ENCODE peak calls at places on chromosomes 6 and 20, in seven cellular contexts. D is stomach; G is RWPE2; T is endothelial cell; S is CD4-positive, alpha-beta T cell; R is epithelial cell of esophagus; F is lung. H is an unnamed sample.

GRCh38 chr6:20946037-20946436 is 411.8 kb downstream of the CDKAL1 start:
- DNase-seq in D (no peak), G (no peak), T (no peak), S (no peak), R (peak), F (no peak), H (no peak)

GRCh38 chr20:46482864-46483263 is 30.5 kb downstream of the ZNF334 start:
- DNase-seq in D (no peak), G (no peak), T (no peak), S (no peak), R (no peak), F (no peak), H (no peak)

GRCh38 chr20:44291754-44292153 is 19.2 kb downstream of the FITM2 start:
- DNase-seq in D (no peak), G (no peak), T (no peak), S (no peak), R (no peak), F (no peak), H (no peak)

GRCh38 chr6:52515219-52515960 is 61.5 kb downstream of the TRAM2 start:
- DNase-seq in D (no peak), G (no peak), T (no peak), S (no peak), R (peak), F (no peak), H (no peak)

GRCh38 chr6:40714576-40715500 is 127.7 kb upstream of the LRFN2 start:
- DNase-seq in D (peak), G (no peak), T (no peak), S (no peak), R (no peak), F (no peak), H (no peak)

GRCh38 chr6:169852504-169853195 is 101.2 kb downstream of the ERMARD start:
- DNase-seq in D (peak), G (no peak), T (no peak), S (no peak), R (no peak), F (peak), H (no peak)

GRCh38 chr6:155259202-155259601 is 4.6 kb upstream of the CLDN20 start:
- DNase-seq in D (no peak), G (no peak), T (no peak), S (no peak), R (no peak), F (no peak), H (no peak)

GRCh38 chr6:102813489-102814275 is 1420.2 kb downstream of the GRIK2 start:
- DNase-seq in D (no peak), G (no peak), T (no peak), S (no peak), R (peak), F (no peak), H (no peak)

GRCh38 chr6:32718879-32719278 is 22.3 kb upstream of the HLA-DQA2 start:
- DNase-seq in D (no peak), G (no peak), T (no peak), S (no peak), R (peak), F (no peak), H (no peak)

GRCh38 chr6:91273729-91274128 is 686.9 kb upstream of the MAP3K7 start:
- DNase-seq in D (no peak), G (no peak), T (no peak), S (no peak), R (no peak), F (no peak), H (no peak)

GRCh38 chr6:111712398-111712797 is 106.7 kb upstream of the TRAF3IP2 start:
- DNase-seq in D (peak), G (no peak), T (no peak), S (no peak), R (peak), F (no peak), H (no peak)

GRCh38 chr20:8361008-8361652 is 229.1 kb downstream of the PLCB1 start:
- DNase-seq in D (no peak), G (no peak), T (no peak), S (no peak), R (peak), F (no peak), H (no peak)

GRCh38 chr6:8013763-8014162 is 50.4 kb downstream of the BLOC1S5 start:
- DNase-seq in D (no peak), G (no peak), T (no peak), S (no peak), R (no peak), F (no peak), H (no peak)

GRCh38 chr6:72522735-72523141 is 99.1 kb upstream of the KCNQ5 start:
- DNase-seq in D (no peak), G (no peak), T (peak), S (peak), R (peak), F (no peak), H (no peak)

GRCh38 chr20:44644384-44645131 is 6.9 kb downstream of the ADA start:
- DNase-seq in D (no peak), G (peak), T (no peak), S (peak), R (no peak), F (no peak), H (peak)

GRCh38 chr6:75472885-75473284 is 20.7 kb downstream of the FILIP1 start:
- DNase-seq in D (no peak), G (no peak), T (no peak), S (no peak), R (no peak), F (no peak), H (no peak)

GRCh38 chr20:40251284-40251932 is 437.6 kb downstream of the MAFB start:
- DNase-seq in D (no peak), G (no peak), T (peak), S (no peak), R (peak), F (no peak), H (no peak)

GRCh38 chr6:144595266-144595665 is 310.1 kb downstream of the UTRN start:
- DNase-seq in D (no peak), G (no peak), T (no peak), S (no peak), R (no peak), F (no peak), H (no peak)

GRCh38 chr6:36911946-36912555 is 26.3 kb downstream of the C6orf89 start:
- DNase-seq in D (no peak), G (no peak), T (peak), S (peak), R (no peak), F (no peak), H (no peak)

GRCh38 chr6:90190752-90191393 is 105.8 kb downstream of the BACH2 start:
- DNase-seq in D (no peak), G (no peak), T (no peak), S (no peak), R (no peak), F (no peak), H (no peak)

GRCh38 chr20:10651227-10651990 is 22.4 kb downstream of the JAG1 start:
- DNase-seq in D (no peak), G (no peak), T (no peak), S (no peak), R (no peak), F (no peak), H (no peak)

GRCh38 chr6:139406577-139407343 is 32.3 kb upstream of the CITED2 start:
- DNase-seq in D (no peak), G (no peak), T (no peak), S (no peak), R (peak), F (no peak), H (no peak)

GRCh38 chr20:53070714-53071392 is 98.7 kb downstream of the TSHZ2 start:
- DNase-seq in D (no peak), G (no peak), T (no peak), S (peak), R (peak), F (no peak), H (no peak)

GRCh38 chr6:97077380-97077779 is 152.9 kb downstream of the KLHL32 start:
- DNase-seq in D (no peak), G (no peak), T (no peak), S (no peak), R (peak), F (no peak), H (no peak)
- TF ChIP-seq CTCF in D (no peak), G (no peak), T (no peak), S (no peak), R (no peak), F (no peak), H (no peak)

DNA sequence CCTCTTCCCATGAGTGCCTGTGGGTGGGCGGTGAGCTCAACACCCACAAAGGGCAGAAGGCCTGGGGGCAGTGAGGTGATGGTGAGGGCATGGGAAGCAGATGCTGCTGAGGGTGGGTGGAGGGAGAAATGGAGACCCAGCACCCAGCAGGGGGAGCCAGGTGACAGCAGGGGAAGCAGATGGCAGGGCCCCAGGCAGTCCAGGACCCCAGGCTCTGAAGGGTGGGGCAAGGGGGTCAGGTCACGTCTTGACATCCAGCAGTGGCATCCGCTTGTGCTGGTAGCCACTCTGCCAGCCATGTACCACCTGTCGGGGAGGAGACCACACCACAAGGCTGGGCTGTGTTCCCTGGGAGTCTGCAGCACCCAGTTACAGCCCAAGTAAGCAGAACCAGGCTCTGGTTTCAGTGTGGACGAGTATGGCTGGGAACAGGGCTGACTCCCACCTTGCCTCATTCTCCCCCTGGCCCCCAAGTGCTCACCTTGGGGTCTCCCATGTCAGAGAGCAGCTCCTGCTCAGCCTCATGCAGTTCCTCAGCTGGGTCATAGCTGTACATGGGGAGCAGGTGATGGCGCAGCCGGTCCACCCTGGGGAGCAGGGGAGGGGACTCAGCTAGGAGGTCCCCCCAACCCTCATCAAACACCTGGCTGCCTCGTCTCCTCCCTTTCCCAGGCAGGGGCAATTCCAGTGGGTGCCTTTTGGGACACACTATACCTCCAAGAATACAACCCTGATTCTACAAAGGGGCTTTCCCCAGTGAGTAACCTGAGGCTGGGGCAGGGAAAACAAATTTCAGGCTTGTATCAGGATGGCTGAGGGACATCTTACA is 2.0 kb downstream of the SMIM29 start:
- DNase-seq in D (no peak), G (no peak), T (peak), S (peak), R (peak), F (no peak), H (no peak)
- TF ChIP-seq CTCF in D (peak), G (peak), T (no peak), S (peak), R (peak), F (peak), H (peak)

GRCh38 chr20:37759761-37760209 is 66.0 kb downstream of the CTNNBL1 start:
- DNase-seq in D (no peak), G (no peak), T (no peak), S (no peak), R (no peak), F (no peak), H (no peak)

GRCh38 chr20:37758332-37758731 is 64.5 kb downstream of the CTNNBL1 start:
- DNase-seq in D (no peak), G (no peak), T (peak), S (no peak), R (no peak), F (no peak), H (no peak)

GRCh38 chr20:37756234-37756633 is 62.4 kb downstream of the CTNNBL1 start:
- DNase-seq in D (no peak), G (no peak), T (no peak), S (no peak), R (no peak), F (no peak), H (no peak)

GRCh38 chr20:37755665-37756064 is 61.8 kb downstream of the CTNNBL1 start:
- DNase-seq in D (no peak), G (no peak), T (no peak), S (no peak), R (peak), F (no peak), H (no peak)

GRCh38 chr20:37757550-37757949 is 63.7 kb downstream of the CTNNBL1 start:
- DNase-seq in D (no peak), G (no peak), T (no peak), S (no peak), R (peak), F (no peak), H (no peak)
- TF ChIP-seq CTCF in D (no peak), G (peak), T (no peak), S (no peak), R (peak), F (no peak), H (no peak)

GRCh38 chr20:19211661-19212523 is 550 bp upstream of the SLC24A3 start:
- DNase-seq in D (peak), G (no peak), T (peak), S (no peak), R (no peak), F (peak), H (no peak)
- TF ChIP-seq CTCF in D (no peak), G (no peak), T (no peak), S (no peak), R (no peak), F (no peak), H (no peak)

DNA sequence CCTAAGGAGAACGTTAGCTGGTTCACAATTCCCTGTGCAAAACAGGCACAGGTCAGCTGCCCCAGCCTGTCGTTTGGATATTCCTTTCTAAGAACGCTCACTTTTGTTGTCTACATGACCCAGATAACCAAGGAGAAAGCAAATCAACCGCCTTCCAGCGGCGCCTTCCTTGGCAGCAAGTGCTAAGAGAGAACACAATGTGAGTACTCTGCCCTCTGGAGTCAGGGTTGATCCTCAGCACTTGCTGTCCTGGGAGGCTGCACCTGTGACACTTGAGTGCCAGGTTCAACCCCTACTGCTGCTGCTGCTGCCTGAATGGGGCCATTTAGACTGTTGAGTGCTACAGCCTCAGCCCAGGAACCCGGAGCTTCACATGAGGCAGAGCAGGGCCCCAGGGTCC is 36.8 kb downstream of the OVOL2 start:
- DNase-seq in D (no peak), G (no peak), T (no peak), S (no peak), R (no peak), F (no peak), H (no peak)
- TF ChIP-seq CTCF in D (no peak), G (no peak), T (no peak), S (no peak), R (no peak), F (no peak), H (no peak)

GRCh38 chr6:816510-817084 is 123.7 kb upstream of the EXOC2 start:
- DNase-seq in D (no peak), G (no peak), T (no peak), S (no peak), R (no peak), F (no peak), H (no peak)

GRCh38 chr6:811806-812205 is 118.9 kb upstream of the EXOC2 start:
- DNase-seq in D (no peak), G (no peak), T (no peak), S (no peak), R (no peak), F (no peak), H (no peak)

GRCh38 chr6:814378-815347 is 121.7 kb upstream of the EXOC2 start:
- DNase-seq in D (no peak), G (no peak), T (no peak), S (no peak), R (no peak), F (no peak), H (no peak)

GRCh38 chr6:818191-818590 is 125.3 kb upstream of the EXOC2 start:
- DNase-seq in D (no peak), G (no peak), T (no peak), S (no peak), R (peak), F (no peak), H (no peak)

DNA sequence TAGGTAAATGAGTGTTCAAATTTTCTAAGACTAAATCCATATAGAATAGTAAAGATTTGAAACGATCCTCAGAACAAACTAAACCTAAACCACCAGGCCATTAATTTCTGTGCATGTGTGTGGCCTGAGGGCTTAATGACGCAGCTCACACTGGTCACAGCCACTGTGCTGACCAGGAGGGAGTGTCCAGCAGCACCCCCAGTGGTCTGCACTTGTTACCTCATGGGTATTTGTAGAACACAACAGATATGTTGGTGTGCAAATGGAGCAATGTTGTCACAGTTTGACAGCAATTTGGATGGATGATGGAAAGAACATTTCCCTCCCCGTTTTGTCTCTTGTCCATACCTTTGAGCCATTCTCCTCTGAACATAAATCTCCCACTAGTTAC is 122.4 kb upstream of the EXOC2 start:
- DNase-seq in D (no peak), G (no peak), T (peak), S (no peak), R (no peak), F (no peak), H (no peak)
- TF ChIP-seq CTCF in D (no peak), G (no peak), T (no peak), S (no peak), R (no peak), F (no peak), H (no peak)